ENCODE peak calls at places on chromosomes 1 and 21, in four cellular contexts. One of them, this sample, is unnamed.

GRCh38 chr1:61293197-61293596 is 210.8 kb downstream of the NFIA start:
- DNase-seq in cardiac muscle cell: no peak
- DNase-seq in hepatocyte: no peak
- DNase-seq in sigmoid colon: no peak
- DNase-seq in this sample: no peak

GRCh38 chr1:205259361-205259832 is 31.7 kb downstream of the TMCC2 start:
- DNase-seq in cardiac muscle cell: no peak
- DNase-seq in hepatocyte: no peak
- DNase-seq in sigmoid colon: no peak
- DNase-seq in this sample: no peak

GRCh38 chr1:151579436-151580225 is 32.2 kb upstream of the SNX27 start:
- DNase-seq in cardiac muscle cell: no peak
- DNase-seq in hepatocyte: no peak
- DNase-seq in sigmoid colon: no peak
- DNase-seq in this sample: no peak

GRCh38 chr1:183968386-183968785 is 69.1 kb downstream of the COLGALT2 start:
- DNase-seq in cardiac muscle cell: no peak
- DNase-seq in hepatocyte: no peak
- DNase-seq in sigmoid colon: no peak
- DNase-seq in this sample: no peak

GRCh38 chr1:42432714-42433113 is 23.1 kb downstream of the ZMYND12 start:
- DNase-seq in cardiac muscle cell: no peak
- DNase-seq in hepatocyte: no peak
- DNase-seq in sigmoid colon: no peak
- DNase-seq in this sample: no peak

GRCh38 chr1:14875781-14876564 is 277.5 kb downstream of the KAZN start:
- DNase-seq in cardiac muscle cell: no peak
- DNase-seq in hepatocyte: peak; percentile 13
- DNase-seq in sigmoid colon: no peak
- DNase-seq in this sample: no peak

GRCh38 chr1:168469690-168470089 is 74.1 kb downstream of the XCL2 start:
- DNase-seq in cardiac muscle cell: no peak
- DNase-seq in hepatocyte: peak; percentile 16
- DNase-seq in sigmoid colon: peak; percentile 89
- DNase-seq in this sample: no peak

GRCh38 chr1:224732367-224733006 is 116.4 kb downstream of the CNIH3 start:
- DNase-seq in cardiac muscle cell: no peak
- DNase-seq in hepatocyte: peak; percentile 55
- DNase-seq in sigmoid colon: no peak
- DNase-seq in this sample: no peak

GRCh38 chr1:39575191-39576015 is 1.2 kb downstream of the PABPC4 start:
- DNase-seq in cardiac muscle cell: peak; percentile 70
- DNase-seq in hepatocyte: peak; percentile 69
- DNase-seq in sigmoid colon: peak; percentile 86
- DNase-seq in this sample: peak; percentile 63

GRCh38 chr1:24805534-24806301 is 60.5 kb downstream of the CLIC4 start:
- DNase-seq in cardiac muscle cell: no peak
- DNase-seq in hepatocyte: no peak
- DNase-seq in sigmoid colon: no peak
- DNase-seq in this sample: peak; percentile 61

GRCh38 chr1:20486457-20487235 is 636 bp upstream of the CAMK2N1 start:
- DNase-seq in cardiac muscle cell: peak; percentile 80
- DNase-seq in hepatocyte: peak; percentile 95
- DNase-seq in sigmoid colon: peak; percentile 95
- DNase-seq in this sample: no peak

GRCh38 chr1:54804471-54805132 is 3.5 kb upstream of the TTC22 start:
- DNase-seq in cardiac muscle cell: no peak
- DNase-seq in hepatocyte: no peak
- DNase-seq in sigmoid colon: peak; percentile 22
- DNase-seq in this sample: no peak

GRCh38 chr1:17305576-17306095 is 2.4 kb upstream of the PADI4 start:
- DNase-seq in cardiac muscle cell: no peak
- DNase-seq in hepatocyte: no peak
- DNase-seq in sigmoid colon: peak; percentile 43
- DNase-seq in this sample: no peak

GRCh38 chr1:201999625-202000238 is 10.7 kb upstream of the ELF3 start:
- DNase-seq in cardiac muscle cell: peak; percentile 78
- DNase-seq in hepatocyte: peak; percentile 80
- DNase-seq in sigmoid colon: no peak
- DNase-seq in this sample: peak; percentile 76

GRCh38 chr1:165129568-165130164 is 226.8 kb downstream of the LMX1A start:
- DNase-seq in cardiac muscle cell: peak; percentile 87
- DNase-seq in hepatocyte: peak; percentile 88
- DNase-seq in sigmoid colon: no peak
- DNase-seq in this sample: peak; percentile 81

GRCh38 chr1:34362949-34363348 is 186.2 kb downstream of the C1orf94 start:
- DNase-seq in cardiac muscle cell: no peak
- DNase-seq in hepatocyte: no peak
- DNase-seq in sigmoid colon: no peak
- DNase-seq in this sample: no peak

GRCh38 chr1:174766727-174767126 is 233.0 kb upstream of the CACYBP start:
- DNase-seq in cardiac muscle cell: no peak
- DNase-seq in hepatocyte: peak; percentile 18
- DNase-seq in sigmoid colon: no peak
- DNase-seq in this sample: no peak

GRCh38 chr1:228373004-228373680 is 33.5 kb downstream of the TRIM11 start:
- DNase-seq in cardiac muscle cell: no peak
- DNase-seq in hepatocyte: no peak
- DNase-seq in sigmoid colon: peak; percentile 56
- DNase-seq in this sample: no peak

GRCh38 chr1:187433598-187433997 is 604.8 kb downstream of the PLA2G4A start:
- DNase-seq in cardiac muscle cell: no peak
- DNase-seq in hepatocyte: no peak
- DNase-seq in sigmoid colon: no peak
- DNase-seq in this sample: no peak

GRCh38 chr1:40143891-40144575 is 17.2 kb upstream of the RLF start:
- DNase-seq in cardiac muscle cell: peak; percentile 89
- DNase-seq in hepatocyte: peak; percentile 86
- DNase-seq in sigmoid colon: peak; percentile 71
- DNase-seq in this sample: peak; percentile 91

GRCh38 chr1:221829327-221830011 is 87.6 kb upstream of the DUSP10 start:
- DNase-seq in cardiac muscle cell: no peak
- DNase-seq in hepatocyte: no peak
- DNase-seq in sigmoid colon: no peak
- DNase-seq in this sample: no peak

GRCh38 chr1:246106342-246106763 is 400.7 kb downstream of the SMYD3 start:
- DNase-seq in cardiac muscle cell: no peak
- DNase-seq in hepatocyte: no peak
- DNase-seq in sigmoid colon: no peak
- DNase-seq in this sample: no peak

GRCh38 chr1:201602413-201603265 is 63.7 kb downstream of the NAV1 start:
- DNase-seq in cardiac muscle cell: no peak
- DNase-seq in hepatocyte: peak; percentile 59
- DNase-seq in sigmoid colon: no peak
- DNase-seq in this sample: no peak

GRCh38 chr1:212566522-212567479 is 41.8 kb upstream of the ATF3 start:
- DNase-seq in cardiac muscle cell: no peak
- DNase-seq in hepatocyte: peak; percentile 80
- DNase-seq in sigmoid colon: peak; percentile 66
- DNase-seq in this sample: peak; percentile 64

GRCh38 chr1:203316626-203317093 is 11.3 kb downstream of the BTG2 start:
- DNase-seq in cardiac muscle cell: no peak
- DNase-seq in hepatocyte: peak; percentile 81
- DNase-seq in sigmoid colon: peak; percentile 54
- DNase-seq in this sample: no peak

GRCh38 chr21:35071347-35071746 is 22.2 kb upstream of the RUNX1 start:
- DNase-seq in cardiac muscle cell: no peak
- DNase-seq in hepatocyte: no peak
- DNase-seq in sigmoid colon: no peak
- DNase-seq in this sample: no peak

GRCh38 chr1:45038661-45039364 is 26.8 kb downstream of the UROD start:
- DNase-seq in cardiac muscle cell: no peak
- DNase-seq in hepatocyte: no peak
- DNase-seq in sigmoid colon: no peak
- DNase-seq in this sample: no peak

GRCh38 chr1:226404063-226404903 is 3.6 kb downstream of the PARP1 start:
- DNase-seq in cardiac muscle cell: no peak
- DNase-seq in hepatocyte: no peak
- DNase-seq in sigmoid colon: no peak
- DNase-seq in this sample: no peak

GRCh38 chr1:26579662-26580061 is 50.1 kb downstream of the RPS6KA1 start:
- DNase-seq in cardiac muscle cell: no peak
- DNase-seq in hepatocyte: no peak
- DNase-seq in sigmoid colon: peak; percentile 2
- DNase-seq in this sample: no peak

GRCh38 chr1:113197662-113198330 is 124.8 kb downstream of the LRIG2 start:
- DNase-seq in cardiac muscle cell: no peak
- DNase-seq in hepatocyte: no peak
- DNase-seq in sigmoid colon: no peak
- DNase-seq in this sample: peak; percentile 69

GRCh38 chr1:17340358-17340757 is 31.6 kb upstream of the PADI6 start:
- DNase-seq in cardiac muscle cell: no peak
- DNase-seq in hepatocyte: no peak
- DNase-seq in sigmoid colon: peak; percentile 35
- DNase-seq in this sample: no peak

GRCh38 chr1:198056255-198056654 is 100.5 kb upstream of the NEK7 start:
- DNase-seq in cardiac muscle cell: peak; percentile 2
- DNase-seq in hepatocyte: peak; percentile 11
- DNase-seq in sigmoid colon: no peak
- DNase-seq in this sample: peak; percentile 67

GRCh38 chr1:178495741-178496409 is 889 bp downstream of the CLEC20A start:
- DNase-seq in cardiac muscle cell: no peak
- DNase-seq in hepatocyte: no peak
- DNase-seq in sigmoid colon: no peak
- DNase-seq in this sample: no peak

GRCh38 chr1:169163059-169163458 is 56.6 kb downstream of the ATP1B1 start:
- DNase-seq in cardiac muscle cell: no peak
- DNase-seq in hepatocyte: no peak
- DNase-seq in sigmoid colon: no peak
- DNase-seq in this sample: no peak

GRCh38 chr1:88680446-88680845 is 3.6 kb upstream of the PKN2 start:
- DNase-seq in cardiac muscle cell: no peak
- DNase-seq in hepatocyte: no peak
- DNase-seq in sigmoid colon: no peak
- DNase-seq in this sample: no peak

GRCh38 chr1:2853711-2854110 is 52.2 kb upstream of the TTC34 start:
- DNase-seq in cardiac muscle cell: no peak
- DNase-seq in hepatocyte: no peak
- DNase-seq in sigmoid colon: no peak
- DNase-seq in this sample: no peak
- H3K27me3 ChIP-seq in cardiac muscle cell: no peaks in the 10 kb centered on the region
- H3K27me3 ChIP-seq in hepatocyte: no peaks in the 10 kb centered on the region
- H3K27me3 ChIP-seq in sigmoid colon: no peaks in the 10 kb centered on the region
- H3K27me3 ChIP-seq in this sample: no peaks in the 10 kb centered on the region

GRCh38 chr1:2023187-2023586 is 4.0 kb downstream of the GABRD start:
- DNase-seq in cardiac muscle cell: no peak
- DNase-seq in hepatocyte: no peak
- DNase-seq in sigmoid colon: no peak
- DNase-seq in this sample: no peak
- H3K27me3 ChIP-seq in cardiac muscle cell: peaks cover 44% of the 10 kb centered on the region
- H3K27me3 ChIP-seq in hepatocyte: peaks cover 37% of the 10 kb centered on the region
- H3K27me3 ChIP-seq in sigmoid colon: peaks cover 45% of the 10 kb centered on the region
- H3K27me3 ChIP-seq in this sample: no peaks in the 10 kb centered on the region

GRCh38 chr1:11407301-11407994 is 71.5 kb upstream of the DISP3 start:
- DNase-seq in cardiac muscle cell: no peak
- DNase-seq in hepatocyte: no peak
- DNase-seq in sigmoid colon: no peak
- DNase-seq in this sample: no peak
- H3K27me3 ChIP-seq in cardiac muscle cell: no peaks in the 10 kb centered on the region
- H3K27me3 ChIP-seq in hepatocyte: no peaks in the 10 kb centered on the region
- H3K27me3 ChIP-seq in sigmoid colon: no peaks in the 10 kb centered on the region
- H3K27me3 ChIP-seq in this sample: no peaks in the 10 kb centered on the region

DNA sequence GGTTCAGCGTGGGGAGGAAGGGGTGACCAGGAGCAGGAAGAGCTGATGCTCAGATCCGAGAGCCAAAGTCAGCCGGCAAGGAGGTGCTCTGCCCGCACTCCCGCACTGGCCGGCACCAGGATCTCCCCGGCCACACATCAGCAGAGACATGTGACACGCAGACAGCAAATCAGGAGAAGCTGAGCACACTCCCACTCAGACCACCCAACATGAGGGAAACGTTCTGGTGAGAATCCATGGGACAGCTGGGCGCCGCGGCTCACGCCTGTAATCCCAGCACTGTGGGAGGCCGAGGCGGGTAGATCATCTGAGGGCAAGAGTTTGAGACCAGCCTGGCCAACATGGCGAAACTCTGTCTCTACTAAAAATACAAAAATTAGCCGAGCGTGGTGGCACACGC is 18.6 kb upstream of the PTTG1IP start:
- DNase-seq in cardiac muscle cell: no peak
- DNase-seq in hepatocyte: no peak
- DNase-seq in sigmoid colon: no peak
- DNase-seq in this sample: no peak
- H3K27me3 ChIP-seq in cardiac muscle cell: no peaks in the 10 kb centered on the region
- H3K27me3 ChIP-seq in hepatocyte: no peaks in the 10 kb centered on the region
- H3K27me3 ChIP-seq in sigmoid colon: no peaks in the 10 kb centered on the region
- H3K27me3 ChIP-seq in this sample: no peaks in the 10 kb centered on the region

This sample was measured in Karpas-422.